ENCODE peak calls at places on chromosomes 2 and 18, in nine cellular contexts. G, C, J, V, K, W, T, H and X are unnamed samples.

GRCh38 chr18:32974421-32975165 is 201.8 kb upstream of the KLHL14 start:
- DNase-seq in W (peak; percentile 12), V (no peak), H (no peak), T (no peak), K (no peak), G (no peak), C (no peak), J (no peak), X (peak; percentile 6)

GRCh38 chr2:190467575-190468083 is 59.5 kb downstream of the MFSD6 start:
- DNase-seq in J (no peak), W (peak; percentile 45), G (peak; percentile 23), H (no peak), V (peak; percentile 65), K (no peak), T (no peak), C (no peak), X (peak; percentile 27)

GRCh38 chr2:106337963-106338515 is 130.2 kb downstream of the RGPD3 start:
- DNase-seq in K (no peak), V (no peak), T (no peak), W (no peak), C (no peak), H (no peak), G (no peak), J (no peak), X (no peak)

GRCh38 chr2:71892896-71893295 is 254.8 kb downstream of the CYP26B1 start:
- DNase-seq in H (no peak), W (no peak), K (peak; percentile 9), V (no peak), G (no peak), C (no peak), T (no peak), J (no peak), X (no peak)

GRCh38 chr2:3209258-3209657 is 168.4 kb downstream of the EIPR1 start:
- DNase-seq in C (no peak), K (peak; percentile 24), J (no peak), H (no peak), V (no peak), T (no peak), G (no peak), W (no peak), X (no peak)

GRCh38 chr2:241272298-241272721 is 43.2 kb downstream of the HDLBP start:
- DNase-seq in G (no peak), K (peak; percentile 73), T (peak; percentile 29), V (peak; percentile 78), W (no peak), C (peak; percentile 36), H (peak; percentile 10), J (no peak), X (no peak)

GRCh38 chr2:239133945-239134570 is 266.8 kb downstream of the HDAC4 start:
- DNase-seq in G (no peak), V (no peak), C (no peak), H (no peak), T (no peak), K (no peak), J (no peak), W (no peak), X (no peak)

GRCh38 chr2:33673937-33674336 is 74.8 kb upstream of the FAM98A start:
- DNase-seq in V (peak; percentile 34), G (peak; percentile 25), J (peak; percentile 13), H (peak; percentile 37), T (no peak), W (peak; percentile 68), K (no peak), C (no peak), X (peak; percentile 9)

GRCh38 chr2:15753811-15754702 is 162.4 kb downstream of the DDX1 start:
- DNase-seq in K (peak; percentile 19), C (peak; percentile 6), J (no peak), W (no peak), G (no peak), V (no peak), T (no peak), H (no peak), X (no peak)

GRCh38 chr2:11697103-11697871 is 27.3 kb upstream of the NTSR2 start:
- DNase-seq in K (no peak), J (no peak), C (no peak), W (peak; percentile 51), G (peak; percentile 71), H (peak; percentile 99), T (no peak), V (peak; percentile 87), X (peak; percentile 73)

GRCh38 chr2:75522543-75523312 is 38.0 kb downstream of the EVA1A start:
- DNase-seq in G (no peak), V (peak; percentile 38), W (no peak), J (no peak), K (no peak), H (peak; percentile 57), C (no peak), T (no peak), X (no peak)

GRCh38 chr2:26185954-26186353 is 13.1 kb downstream of the GAREM2 start:
- DNase-seq in G (no peak), V (no peak), C (no peak), H (no peak), T (no peak), J (no peak), K (no peak), W (no peak), X (no peak)

GRCh38 chr2:263774-264492 is at the start of gene SH3YL1:
- DNase-seq in C (peak; percentile 59), V (peak; percentile 56), G (no peak), W (peak; percentile 31), T (peak; percentile 88), H (peak; percentile 75), J (peak; percentile 16), K (peak; percentile 83), X (peak; percentile 51)

GRCh38 chr2:165369131-165369935 is 100.2 kb upstream of the CSRNP3 start:
- DNase-seq in W (peak; percentile 16), G (no peak), K (peak; percentile 69), J (no peak), C (peak; percentile 30), H (no peak), V (no peak), T (no peak), X (peak; percentile 25)

GRCh38 chr2:20594957-20595356 is 55.9 kb downstream of the HS1BP3 start:
- DNase-seq in J (no peak), T (no peak), W (no peak), V (no peak), K (no peak), G (no peak), H (no peak), C (no peak), X (no peak)

GRCh38 chr18:71131918-71132317 is 843.1 kb downstream of the SOCS6 start:
- DNase-seq in W (no peak), H (peak; percentile 19), G (no peak), K (no peak), T (no peak), C (no peak), J (no peak), V (no peak), X (no peak)

GRCh38 chr2:68043719-68044498 is 18.9 kb downstream of the C1D start:
- DNase-seq in G (peak; percentile 87), H (peak; percentile 93), W (peak; percentile 26), T (no peak), K (no peak), V (peak; percentile 90), C (no peak), J (no peak), X (peak; percentile 83)

GRCh38 chr2:240793313-240794177 is 26.5 kb downstream of the KIF1A start:
- DNase-seq in H (no peak), J (no peak), T (no peak), G (no peak), K (no peak), W (no peak), V (no peak), C (no peak), X (no peak)

GRCh38 chr18:8709248-8710059 is 4.1 kb downstream of the MTCL1 start:
- DNase-seq in H (no peak), J (no peak), W (peak; percentile 28), K (no peak), V (no peak), G (no peak), T (no peak), C (no peak), X (peak; percentile 31)

GRCh38 chr18:8706981-8707940 is 1.9 kb downstream of the MTCL1 start:
- DNase-seq in H (peak; percentile 83), G (peak; percentile 73), K (peak; percentile 89), W (peak; percentile 85), C (peak; percentile 77), J (no peak), V (peak; percentile 95), T (no peak), X (peak; percentile 86)

GRCh38 chr18:8706545-8706980 is 1.2 kb downstream of the MTCL1 start:
- DNase-seq in W (peak; percentile 36), V (peak; percentile 49), K (no peak), J (no peak), C (no peak), H (peak; percentile 11), T (no peak), G (peak; percentile 16), X (no peak)

GRCh38 chr18:8707946-8708345 is 2.6 kb downstream of the MTCL1 start:
- DNase-seq in G (peak; percentile 54), V (no peak), H (no peak), T (no peak), J (no peak), C (no peak), K (no peak), W (peak; percentile 45), X (no peak)

GRCh38 chr18:8708670-8709069 is 3.3 kb downstream of the MTCL1 start:
- DNase-seq in G (no peak), V (no peak), T (no peak), C (no peak), K (no peak), H (no peak), W (no peak), J (no peak), X (no peak)
- H3K9ac ChIP-seq in G (no peak overlapping the region), V (no peak overlapping the region), T (no peak overlapping the region), C (no peak overlapping the region), K (no peak overlapping the region), H (no peak overlapping the region), W (no peak overlapping the region), J (no peak overlapping the region), X (no peak overlapping the region)

DNA sequence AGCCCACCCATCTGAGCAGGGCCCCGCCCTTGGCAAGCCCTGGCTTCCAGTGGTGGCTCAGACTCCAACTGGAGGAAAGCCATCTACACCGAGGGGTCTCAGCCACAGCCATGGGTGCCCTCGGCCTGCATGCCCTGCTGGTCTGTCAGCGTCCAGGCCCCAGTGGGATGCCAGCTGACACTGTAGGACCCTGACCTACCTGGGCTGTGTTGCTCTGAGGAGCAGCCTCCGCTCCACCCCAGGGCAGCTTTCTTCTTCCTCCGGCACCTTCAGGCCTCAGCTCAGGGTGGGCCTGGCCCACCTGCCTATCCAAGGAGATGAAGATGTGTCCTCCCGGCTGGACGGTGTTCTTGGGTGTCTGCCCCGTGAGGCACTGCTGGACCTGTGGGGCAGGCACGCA is 13.9 kb upstream of the ARHGEF4 start:
- DNase-seq in J (no peak), G (no peak), V (no peak), W (no peak), K (peak; percentile 38), C (no peak), H (no peak), T (no peak), X (no peak)
- H3K4me1 ChIP-seq in J (no peaks in the 10 kb centered on the region), G (peaks cover 3% of the 10 kb centered on the region), V (peaks cover 3% of the 10 kb centered on the region), W (peaks cover 9% of the 10 kb centered on the region), K (no peaks in the 10 kb centered on the region), C (peaks cover 2% of the 10 kb centered on the region), H (peaks cover 34% of the 10 kb centered on the region), T (no peaks in the 10 kb centered on the region), X (peaks cover 32% of the 10 kb centered on the region)

GRCh38 chr2:143579456-143579855 is 450.2 kb downstream of the ARHGAP15 start:
- DNase-seq in J (no peak), W (no peak), K (no peak), C (no peak), G (no peak), H (no peak), T (no peak), V (no peak), X (no peak)
- H3K9ac ChIP-seq in J (no peak overlapping the region), W (no peak overlapping the region), K (no peak overlapping the region), C (no peak overlapping the region), G (no peak overlapping the region), H (no peak overlapping the region), T (no peak overlapping the region), V (no peak overlapping the region), X (no peak overlapping the region)

GRCh38 chr18:63192171-63192884 is 127.2 kb downstream of the BCL2 start:
- DNase-seq in V (no peak), K (no peak), T (no peak), C (no peak), G (no peak), W (no peak), H (no peak), J (no peak), X (no peak)
- H3K4me1 ChIP-seq in V (no peaks in the 10 kb centered on the region), K (no peaks in the 10 kb centered on the region), T (peaks cover 3% of the 10 kb centered on the region), C (no peaks in the 10 kb centered on the region), G (no peaks in the 10 kb centered on the region), W (no peaks in the 10 kb centered on the region), H (no peaks in the 10 kb centered on the region), J (no peaks in the 10 kb centered on the region), X (no peaks in the 10 kb centered on the region)